ENCODE peak calls at places on chromosomes 13 and 19, in ten cellular contexts. One of them, this sample, is unnamed.

GRCh38 chr19:17950310-17951150 is 16.4 kb upstream of the KCNN1 start:
- DNase-seq in HEK293T: no peak
- DNase-seq in AG04450: no peak
- DNase-seq in DMS53: peak
- DNase-seq in mucosa of descending colon: no peak
- DNase-seq in stimulated activated effector memory CD8-positive, alpha-beta T cell treated with anti-CD3 and anti-CD28 coated beads, Interleukin-12 subunit alpha, Interleukin-12 subunit beta, amount 100 ng/mL, for 72 hours: no peak
- DNase-seq in natural killer cell: peak
- DNase-seq in HAP-1: peak
- DNase-seq in AG08395: no peak
- DNase-seq in GM04504: no peak
- DNase-seq in this sample: no peak

GRCh38 chr13:94198666-94199065 is 280.8 kb downstream of the DCT start:
- DNase-seq in HEK293T: no peak
- DNase-seq in AG04450: no peak
- DNase-seq in DMS53: no peak
- DNase-seq in mucosa of descending colon: no peak
- DNase-seq in stimulated activated effector memory CD8-positive, alpha-beta T cell treated with anti-CD3 and anti-CD28 coated beads, Interleukin-12 subunit alpha, Interleukin-12 subunit beta, amount 100 ng/mL, for 72 hours: no peak
- DNase-seq in natural killer cell: no peak
- DNase-seq in HAP-1: no peak
- DNase-seq in AG08395: no peak
- DNase-seq in GM04504: no peak
- DNase-seq in this sample: no peak

GRCh38 chr19:7831452-7831851 is 1.4 kb downstream of the EVI5L start:
- DNase-seq in HEK293T: peak
- DNase-seq in AG04450: no peak
- DNase-seq in DMS53: no peak
- DNase-seq in mucosa of descending colon: peak
- DNase-seq in stimulated activated effector memory CD8-positive, alpha-beta T cell treated with anti-CD3 and anti-CD28 coated beads, Interleukin-12 subunit alpha, Interleukin-12 subunit beta, amount 100 ng/mL, for 72 hours: no peak
- DNase-seq in natural killer cell: no peak
- DNase-seq in HAP-1: peak
- DNase-seq in AG08395: peak
- DNase-seq in GM04504: no peak
- DNase-seq in this sample: no peak

GRCh38 chr13:23771966-23772365 is 117.2 kb downstream of the MIPEP start:
- DNase-seq in HEK293T: no peak
- DNase-seq in AG04450: no peak
- DNase-seq in DMS53: no peak
- DNase-seq in mucosa of descending colon: no peak
- DNase-seq in stimulated activated effector memory CD8-positive, alpha-beta T cell treated with anti-CD3 and anti-CD28 coated beads, Interleukin-12 subunit alpha, Interleukin-12 subunit beta, amount 100 ng/mL, for 72 hours: no peak
- DNase-seq in natural killer cell: no peak
- DNase-seq in HAP-1: no peak
- DNase-seq in AG08395: peak
- DNase-seq in GM04504: no peak
- DNase-seq in this sample: no peak

GRCh38 chr13:94369862-94370491 is 109.5 kb downstream of the DCT start:
- DNase-seq in HEK293T: no peak
- DNase-seq in AG04450: peak
- DNase-seq in DMS53: peak
- DNase-seq in mucosa of descending colon: no peak
- DNase-seq in stimulated activated effector memory CD8-positive, alpha-beta T cell treated with anti-CD3 and anti-CD28 coated beads, Interleukin-12 subunit alpha, Interleukin-12 subunit beta, amount 100 ng/mL, for 72 hours: no peak
- DNase-seq in natural killer cell: no peak
- DNase-seq in HAP-1: no peak
- DNase-seq in AG08395: no peak
- DNase-seq in GM04504: no peak
- DNase-seq in this sample: no peak

GRCh38 chr13:80742027-80742426 is 401.1 kb upstream of the SPRY2 start:
- DNase-seq in HEK293T: no peak
- DNase-seq in AG04450: no peak
- DNase-seq in DMS53: peak
- DNase-seq in mucosa of descending colon: no peak
- DNase-seq in stimulated activated effector memory CD8-positive, alpha-beta T cell treated with anti-CD3 and anti-CD28 coated beads, Interleukin-12 subunit alpha, Interleukin-12 subunit beta, amount 100 ng/mL, for 72 hours: no peak
- DNase-seq in natural killer cell: no peak
- DNase-seq in HAP-1: no peak
- DNase-seq in AG08395: no peak
- DNase-seq in GM04504: no peak
- DNase-seq in this sample: no peak

GRCh38 chr19:30895946-30896345 is 453.3 kb downstream of the TSHZ3 start:
- DNase-seq in HEK293T: no peak
- DNase-seq in AG04450: no peak
- DNase-seq in DMS53: no peak
- DNase-seq in mucosa of descending colon: no peak
- DNase-seq in stimulated activated effector memory CD8-positive, alpha-beta T cell treated with anti-CD3 and anti-CD28 coated beads, Interleukin-12 subunit alpha, Interleukin-12 subunit beta, amount 100 ng/mL, for 72 hours: no peak
- DNase-seq in natural killer cell: no peak
- DNase-seq in HAP-1: no peak
- DNase-seq in AG08395: no peak
- DNase-seq in GM04504: no peak
- DNase-seq in this sample: no peak

GRCh38 chr13:98461525-98462240 is 115.2 kb downstream of the STK24 start:
- DNase-seq in HEK293T: no peak
- DNase-seq in AG04450: no peak
- DNase-seq in DMS53: no peak
- DNase-seq in mucosa of descending colon: no peak
- DNase-seq in stimulated activated effector memory CD8-positive, alpha-beta T cell treated with anti-CD3 and anti-CD28 coated beads, Interleukin-12 subunit alpha, Interleukin-12 subunit beta, amount 100 ng/mL, for 72 hours: no peak
- DNase-seq in natural killer cell: no peak
- DNase-seq in HAP-1: no peak
- DNase-seq in AG08395: no peak
- DNase-seq in GM04504: no peak
- DNase-seq in this sample: no peak

GRCh38 chr19:53884256-53884655 is 2.3 kb downstream of the PRKCG start:
- DNase-seq in HEK293T: no peak
- DNase-seq in AG04450: no peak
- DNase-seq in DMS53: no peak
- DNase-seq in mucosa of descending colon: peak
- DNase-seq in stimulated activated effector memory CD8-positive, alpha-beta T cell treated with anti-CD3 and anti-CD28 coated beads, Interleukin-12 subunit alpha, Interleukin-12 subunit beta, amount 100 ng/mL, for 72 hours: no peak
- DNase-seq in natural killer cell: no peak
- DNase-seq in HAP-1: no peak
- DNase-seq in AG08395: no peak
- DNase-seq in GM04504: no peak
- DNase-seq in this sample: no peak

GRCh38 chr13:113421673-113422270 is 31.5 kb downstream of the ADPRHL1 start:
- DNase-seq in HEK293T: no peak
- DNase-seq in AG04450: peak
- DNase-seq in DMS53: no peak
- DNase-seq in mucosa of descending colon: no peak
- DNase-seq in stimulated activated effector memory CD8-positive, alpha-beta T cell treated with anti-CD3 and anti-CD28 coated beads, Interleukin-12 subunit alpha, Interleukin-12 subunit beta, amount 100 ng/mL, for 72 hours: no peak
- DNase-seq in natural killer cell: no peak
- DNase-seq in HAP-1: no peak
- DNase-seq in AG08395: peak
- DNase-seq in GM04504: no peak
- DNase-seq in this sample: no peak

GRCh38 chr13:113862766-113863510 is 938 bp downstream of the GAS6 start:
- DNase-seq in HEK293T: peak
- DNase-seq in AG04450: no peak
- DNase-seq in DMS53: peak
- DNase-seq in mucosa of descending colon: peak
- DNase-seq in stimulated activated effector memory CD8-positive, alpha-beta T cell treated with anti-CD3 and anti-CD28 coated beads, Interleukin-12 subunit alpha, Interleukin-12 subunit beta, amount 100 ng/mL, for 72 hours: no peak
- DNase-seq in natural killer cell: peak
- DNase-seq in HAP-1: peak
- DNase-seq in AG08395: peak
- DNase-seq in GM04504: no peak
- DNase-seq in this sample: no peak

GRCh38 chr13:99434258-99434788 is 66.9 kb upstream of the TM9SF2 start:
- DNase-seq in HEK293T: no peak
- DNase-seq in AG04450: no peak
- DNase-seq in DMS53: no peak
- DNase-seq in mucosa of descending colon: peak
- DNase-seq in stimulated activated effector memory CD8-positive, alpha-beta T cell treated with anti-CD3 and anti-CD28 coated beads, Interleukin-12 subunit alpha, Interleukin-12 subunit beta, amount 100 ng/mL, for 72 hours: peak
- DNase-seq in natural killer cell: peak
- DNase-seq in HAP-1: no peak
- DNase-seq in AG08395: no peak
- DNase-seq in GM04504: no peak
- DNase-seq in this sample: no peak

This sample was measured in AG09309.